ENCODE peak calls at places on chromosome 5, in seven cellular contexts. I is RCC 7860; R is LHCN-M2; M is A172; J is HuH-7; L is iPS DF 6.9; K is naive thymus-derived CD4-positive, alpha-beta T cell. T is an unnamed sample.
A peak's percentile ranks its signal among the peaks of the same experiment; 100 is the strongest.

GRCh38 chr5:31193591-31194457 is at the start of gene CDH6:
- DNase-seq in K (no peak), J (peak; percentile 39), R (no peak), I (peak; percentile 79), M (no peak), L (peak; percentile 70), T (no peak)

GRCh38 chr5:178326054-178326715 is 93.6 kb upstream of the PHYKPL start:
- DNase-seq in K (no peak), M (no peak), R (peak; percentile 14), J (no peak), L (no peak), I (no peak), T (no peak)

GRCh38 chr5:148794729-148795590 is 31.5 kb upstream of the ADRB2 start:
- DNase-seq in K (no peak), M (peak; percentile 41), J (no peak), I (peak; percentile 60), R (peak; percentile 34), L (no peak), T (no peak)

GRCh38 chr5:150789943-150790611 is 11.5 kb downstream of the SMIM3 start:
- DNase-seq in K (peak; percentile 60), I (peak; percentile 96), M (peak; percentile 99), J (no peak), L (no peak), R (peak; percentile 99), T (peak; percentile 94)

GRCh38 chr5:147200001-147200400 is 34.8 kb upstream of the STK32A start:
- DNase-seq in I (no peak), M (no peak), R (no peak), L (no peak), K (no peak), J (no peak), T (no peak)

GRCh38 chr5:143562935-143563334 is 159.4 kb upstream of the NR3C1 start:
- DNase-seq in K (no peak), I (peak; percentile 48), M (no peak), L (no peak), R (peak; percentile 58), J (peak; percentile 26), T (no peak)

GRCh38 chr5:60883229-60883628 is 39.2 kb upstream of the ELOVL7 start:
- DNase-seq in M (peak; percentile 26), J (peak; percentile 37), I (no peak), K (no peak), R (peak; percentile 7), L (no peak), T (no peak)

GRCh38 chr5:149549461-149550266 is 1.6 kb downstream of the CSNK1A1 start:
- DNase-seq in L (no peak), J (peak; percentile 17), K (peak; percentile 39), M (peak; percentile 50), I (peak; percentile 45), R (peak; percentile 67), T (no peak)

GRCh38 chr5:82820958-82821880 is 256.0 kb downstream of the TMEM167A start:
- DNase-seq in I (no peak), L (no peak), R (no peak), J (peak; percentile 3), M (no peak), K (no peak), T (no peak)

GRCh38 chr5:111626473-111627166 is 114.3 kb upstream of the STARD4 start:
- DNase-seq in L (peak; percentile 2), M (no peak), K (no peak), J (no peak), I (no peak), R (no peak), T (no peak)

GRCh38 chr5:60891667-60892066 is 47.6 kb upstream of the ELOVL7 start:
- DNase-seq in R (no peak), K (no peak), I (no peak), L (peak; percentile 20), J (no peak), M (no peak), T (no peak)

GRCh38 chr5:178205010-178205748 is 846 bp downstream of the HNRNPAB start:
- DNase-seq in L (no peak), M (peak; percentile 48), K (peak; percentile 58), I (peak; percentile 31), J (peak; percentile 85), R (peak; percentile 74), T (no peak)

GRCh38 chr5:129767927-129768380 is 20.1 kb downstream of the MINAR2 start:
- DNase-seq in M (peak; percentile 93), J (peak; percentile 19), L (peak; percentile 79), I (peak; percentile 74), K (peak; percentile 51), R (peak; percentile 89), T (peak; percentile 96)

GRCh38 chr5:150163547-150164059 is 3.0 kb upstream of the CDX1 start:
- DNase-seq in L (no peak), R (no peak), I (no peak), J (peak; percentile 62), M (no peak), K (no peak), T (no peak)

GRCh38 chr5:168073991-168074800 is 217.2 kb upstream of the WWC1 start:
- DNase-seq in L (no peak), K (no peak), M (peak; percentile 18), J (no peak), R (no peak), I (no peak), T (no peak)

GRCh38 chr5:179731791-179732411 is 721 bp upstream of the MAML1 start:
- DNase-seq in R (peak; percentile 76), K (no peak), I (peak; percentile 72), L (no peak), J (no peak), M (no peak), T (peak; percentile 89)

GRCh38 chr5:19492861-19493260 is 495.1 kb downstream of the CDH18 start:
- DNase-seq in M (no peak), L (no peak), J (no peak), K (no peak), I (no peak), R (no peak), T (no peak)

GRCh38 chr5:92641031-92641962 is 939.7 kb downstream of the NR2F1-AS1 start:
- DNase-seq in J (peak; percentile 47), L (no peak), R (peak; percentile 79), K (no peak), I (peak; percentile 14), M (peak; percentile 78), T (peak; percentile 14)

GRCh38 chr5:73902327-73903051 is 276.5 kb downstream of the ARHGEF28 start:
- DNase-seq in L (peak; percentile 4), J (peak; percentile 54), R (peak; percentile 57), K (peak; percentile 44), M (peak; percentile 42), I (peak; percentile 22), T (peak; percentile 29)

GRCh38 chr5:130479045-130479804 is 575.0 kb downstream of the CHSY3 start:
- DNase-seq in R (no peak), I (no peak), M (no peak), J (no peak), K (no peak), L (no peak), T (no peak)

GRCh38 chr5:78483809-78484521 is 123.5 kb downstream of the SCAMP1 start:
- DNase-seq in R (peak; percentile 61), L (no peak), K (no peak), M (no peak), J (no peak), I (no peak), T (no peak)

GRCh38 chr5:130034872-130035271 is 130.6 kb downstream of the CHSY3 start:
- DNase-seq in M (no peak), J (no peak), I (no peak), L (no peak), R (peak; percentile 22), K (no peak), T (peak; percentile 22)

GRCh38 chr5:106875591-106876297 is 795.0 kb downstream of the EFNA5 start:
- DNase-seq in J (peak; percentile 12), M (peak; percentile 34), I (no peak), R (peak; percentile 12), K (no peak), L (peak; percentile 25), T (peak; percentile 8)

GRCh38 chr5:170269579-170269978 is 28.0 kb downstream of the LCP2 start:
- DNase-seq in K (no peak), J (no peak), R (no peak), I (peak; percentile 22), M (no peak), L (no peak), T (no peak)

GRCh38 chr5:168425997-168426863 is 60.0 kb upstream of the RARS1 start:
- DNase-seq in I (no peak), L (no peak), K (no peak), M (no peak), J (no peak), R (no peak), T (no peak)

GRCh38 chr5:119512277-119512676 is 60.0 kb downstream of the HSD17B4 start:
- DNase-seq in I (no peak), L (no peak), R (peak; percentile 1), K (no peak), M (no peak), J (no peak), T (no peak)

GRCh38 chr5:154541553-154541952 is 63.5 kb upstream of the HAND1 start:
- DNase-seq in J (no peak), K (no peak), R (no peak), M (no peak), L (no peak), I (no peak), T (no peak)